ENCODE peak calls at places on chromosomes 12 and 14, in six cellular contexts. X is colonic mucosa; P is DMS153; G is SJCRH30; K is astrocyte of the cerebellum; H is activated naive CD4-positive, alpha-beta T cell. T is an unnamed sample.

GRCh38 chr14:31921251-31921650 is 155.9 kb upstream of the ARHGAP5 start:
- DNase-seq in G (no peak), P (no peak), X (no peak), K (no peak), H (no peak), T (no peak)

GRCh38 chr14:94522115-94522724 is 13.0 kb upstream of the SERPINA12 start:
- DNase-seq in G (no peak), P (no peak), X (no peak), K (no peak), H (no peak), T (no peak)

GRCh38 chr14:99413172-99413571 is 67.5 kb downstream of the SETD3 start:
- DNase-seq in K (no peak), G (no peak), H (no peak), P (no peak), X (no peak), T (no peak)

GRCh38 chr12:47286676-47287075 is 206.9 kb upstream of the AMIGO2 start:
- DNase-seq in X (no peak), G (no peak), K (no peak), H (no peak), P (no peak), T (no peak)

GRCh38 chr14:99790201-99790977 is 2.8 kb upstream of the EML1 start:
- DNase-seq in G (no peak), X (no peak), P (no peak), K (no peak), H (no peak), T (no peak)

GRCh38 chr12:79183946-79184345 is 319.4 kb downstream of the SYT1 start:
- DNase-seq in P (no peak), X (no peak), K (no peak), G (no peak), H (no peak), T (no peak)

GRCh38 chr12:121765573-121765972 is 27.9 kb downstream of the RHOF start:
- DNase-seq in X (no peak), P (no peak), G (peak; percentile 86), K (peak; percentile 80), H (no peak), T (peak; percentile 90)

GRCh38 chr14:73368621-73369020 is 89.7 kb downstream of the NUMB start:
- DNase-seq in H (no peak), K (no peak), G (no peak), P (no peak), X (no peak), T (no peak)

GRCh38 chr12:48446372-48446771 is 26.0 kb upstream of the ANP32D start:
- DNase-seq in P (no peak), X (no peak), H (no peak), K (no peak), G (no peak), T (no peak)

GRCh38 chr14:88248606-88249005 is 74.5 kb downstream of the KCNK10 start:
- DNase-seq in X (no peak), P (no peak), H (no peak), G (no peak), K (no peak), T (no peak)

GRCh38 chr12:30457621-30458289 is 237.9 kb downstream of the IPO8 start:
- DNase-seq in H (no peak), K (peak; percentile 23), P (peak; percentile 12), G (peak; percentile 35), X (no peak), T (peak; percentile 68)

GRCh38 chr12:124745891-124746570 is 117.6 kb downstream of the SCARB1 start:
- DNase-seq in G (peak; percentile 97), K (peak; percentile 94), X (peak; percentile 87), H (no peak), P (peak; percentile 74), T (peak; percentile 94)

GRCh38 chr14:91521058-91521721 is 11.1 kb upstream of the PPP4R3A start:
- DNase-seq in K (no peak), H (no peak), G (no peak), P (no peak), X (no peak), T (no peak)

GRCh38 chr14:22976620-22977433 is 5.5 kb downstream of the AJUBA start:
- DNase-seq in P (no peak), K (no peak), X (peak; percentile 76), H (no peak), G (no peak), T (peak; percentile 47)

GRCh38 chr12:90102957-90103652 is 394.5 kb upstream of the ATP2B1 start:
- DNase-seq in P (peak; percentile 30), H (no peak), G (no peak), K (peak; percentile 49), X (peak; percentile 20), T (peak; percentile 40)